ENCODE peak calls at places on chromosomes 7 and 10, in four cellular contexts. O, R, I and U are unnamed samples.

GRCh38 chr7:134718211-134718875 is 61.1 kb upstream of the CALD1 start:
- DNase-seq in O (no peak), R (no peak), I (no peak), U (no peak)

GRCh38 chr7:145156834-145157233 is 321.0 kb upstream of the TPK1 start:
- DNase-seq in O (no peak), R (no peak), I (no peak), U (no peak)

GRCh38 chr7:28165971-28166955 is 14.3 kb downstream of the JAZF1 start:
- DNase-seq in O (no peak), R (no peak), I (no peak), U (no peak)

GRCh38 chr10:137031-137430 is 1.8 kb downstream of the ZMYND11 start:
- DNase-seq in O (no peak), R (no peak), I (no peak), U (no peak)

GRCh38 chr10:72140174-72140573 is 51.8 kb upstream of the SPOCK2 start:
- DNase-seq in O (no peak), R (no peak), I (no peak), U (no peak)

GRCh38 chr10:100656479-100656878 is 88.9 kb upstream of the PAX2 start:
- DNase-seq in O (no peak), R (no peak), I (peak), U (no peak)

GRCh38 chr10:84654671-84655070 is 326.3 kb downstream of the CCSER2 start:
- DNase-seq in O (no peak), R (no peak), I (no peak), U (no peak)

GRCh38 chr7:114087674-114088539 is 169.1 kb upstream of the PPP1R3A start:
- DNase-seq in O (no peak), R (no peak), I (no peak), U (no peak)

GRCh38 chr10:47332946-47333345 is 10.7 kb downstream of the GDF2 start:
- DNase-seq in O (no peak), R (no peak), I (no peak), U (no peak)

GRCh38 chr10:5751854-5752253 is 61.4 kb downstream of the GDI2 start:
- DNase-seq in O (no peak), R (no peak), I (no peak), U (no peak)

GRCh38 chr7:139034336-139034735 is 1.5 kb downstream of the ZC3HAV1L start:
- DNase-seq in O (no peak), R (no peak), I (no peak), U (no peak)
- H3K4me3 ChIP-seq in O (no peak), R (no peak), I (no peak), U (no peak)

GRCh38 chr7:21256310-21256877 is 171.5 kb upstream of the SP4 start:
- DNase-seq in O (no peak), R (no peak), I (no peak), U (no peak)
- TF ChIP-seq CTCF in O (peak), R (peak), I (peak), U (no peak)

GRCh38 chr7:128530855-128531104 is 54.2 kb downstream of the METTL2B start:
- DNase-seq in O (no peak), R (no peak), I (no peak), U (no peak)
- TF ChIP-seq POLR2A in O (no peak), R (no peak), I (no peak), U (no peak)

GRCh38 chr10:73889014-73889413 is 14.7 kb upstream of the CAMK2G start:
- DNase-seq in O (no peak), R (no peak), I (no peak), U (peak)

GRCh38 chr10:73888514-73888913 is 14.2 kb upstream of the CAMK2G start:
- DNase-seq in O (no peak), R (no peak), I (no peak), U (no peak)

GRCh38 chr10:73886085-73886529 is 11.8 kb upstream of the CAMK2G start:
- DNase-seq in O (no peak), R (no peak), I (peak), U (peak)

GRCh38 chr10:73886625-73887024 is 12.3 kb upstream of the CAMK2G start:
- DNase-seq in O (no peak), R (no peak), I (no peak), U (no peak)

DNA sequence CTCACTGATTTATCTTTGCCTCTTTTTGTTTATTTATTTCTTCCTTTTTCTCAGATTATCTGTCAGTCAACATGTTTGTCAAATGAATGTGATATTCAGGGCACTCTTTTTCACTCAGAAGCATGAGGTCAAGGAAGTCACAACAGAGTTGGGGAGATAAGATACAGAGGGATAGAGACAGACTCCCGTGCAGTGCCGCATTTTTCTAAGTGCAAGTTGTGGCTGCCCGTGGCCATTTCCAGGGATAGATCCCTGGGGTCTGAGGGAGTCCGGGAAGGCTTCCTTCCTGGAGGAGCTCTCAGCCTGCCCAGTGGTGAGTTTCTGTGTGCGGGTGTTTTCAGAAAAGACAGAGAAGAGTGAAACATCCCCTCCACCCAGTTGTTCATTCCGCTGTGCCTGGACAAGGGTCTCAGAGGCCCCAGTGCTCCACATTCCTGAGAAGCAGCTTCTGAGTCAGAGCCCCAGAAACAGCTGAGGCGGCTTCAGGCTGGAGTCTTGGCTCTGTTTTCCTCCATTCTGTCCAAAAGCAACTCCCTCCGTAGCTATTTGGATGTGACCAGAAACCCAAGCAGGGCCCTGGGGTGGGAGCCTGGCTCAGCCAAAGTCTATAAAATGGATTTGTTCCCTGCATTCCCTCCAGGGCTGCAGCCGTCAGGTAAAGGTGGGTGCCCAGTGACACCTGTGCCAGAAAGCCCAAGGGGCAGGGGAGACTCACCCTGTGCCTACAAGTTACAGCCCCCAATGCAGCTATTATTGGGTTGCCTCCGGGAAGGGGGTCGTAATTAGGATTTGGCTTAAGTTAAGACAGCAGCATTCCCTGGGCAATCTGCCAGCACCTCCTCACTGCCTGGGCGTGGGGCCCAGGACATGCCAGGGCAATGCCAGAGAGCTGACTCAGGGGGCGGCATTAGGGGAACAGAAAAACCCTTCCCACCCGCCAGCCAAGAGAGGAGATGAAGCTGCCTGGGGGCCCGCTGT is 13.0 kb upstream of the CAMK2G start:
- DNase-seq in O (peak), R (no peak), I (no peak), U (peak)
- H3K4me3 ChIP-seq in O (no peak), R (no peak), I (no peak), U (no peak)

GRCh38 chr7:148110097-148110868 is 480.3 kb upstream of the C7orf33 start:
- DNase-seq in O (no peak), R (no peak), I (no peak), U (no peak)
- TF ChIP-seq CTCF in O (no peak), R (peak), I (no peak), U (no peak)

DNA sequence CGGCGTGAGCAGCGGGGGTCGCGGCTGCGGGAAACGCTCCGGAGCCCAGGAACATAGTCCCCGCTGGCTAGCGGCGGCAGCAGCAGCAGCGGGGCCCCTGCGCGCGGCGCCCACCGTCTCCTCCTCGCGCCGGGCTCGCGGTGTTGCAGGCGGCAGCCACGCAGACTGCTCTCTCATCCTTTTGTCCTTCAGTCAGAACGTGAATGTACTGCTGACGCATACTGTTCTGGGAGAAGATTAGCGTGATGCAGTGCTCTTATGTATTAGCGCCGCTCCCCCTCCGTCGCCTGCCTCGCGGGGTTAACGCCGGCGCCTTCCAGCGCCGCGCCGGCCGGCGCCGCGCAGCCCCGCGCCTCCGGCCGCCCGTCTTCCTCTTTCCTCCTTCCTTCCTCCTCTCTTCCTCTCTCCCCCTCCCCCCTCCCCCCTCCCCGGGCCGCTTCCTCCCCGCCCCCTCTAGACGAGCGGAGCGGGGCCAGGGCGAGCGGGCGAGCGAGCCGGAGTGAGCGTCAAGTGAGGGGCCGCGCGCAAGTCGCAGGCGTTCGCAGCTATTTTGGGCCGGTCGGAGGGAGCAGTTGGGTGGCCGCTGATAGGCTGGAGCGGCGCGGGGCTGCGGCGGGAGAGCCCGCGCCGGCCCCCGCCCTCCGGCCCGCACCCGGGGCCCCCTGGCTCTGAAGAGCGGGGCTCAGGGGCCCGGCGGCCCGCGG is 816 bp upstream of the LRRC4 start:
- DNase-seq in O (no peak), R (no peak), I (peak), U (no peak)
- TF ChIP-seq POLR2A in O (peak), R (no peak), I (no peak), U (no peak)

GRCh38 chr7:155381852-155382801 is 75.8 kb upstream of the EN2 start:
- DNase-seq in O (no peak), R (no peak), I (peak), U (no peak)
- H3K4me3 ChIP-seq in O (no peak), R (peak), I (peak), U (no peak)

DNA sequence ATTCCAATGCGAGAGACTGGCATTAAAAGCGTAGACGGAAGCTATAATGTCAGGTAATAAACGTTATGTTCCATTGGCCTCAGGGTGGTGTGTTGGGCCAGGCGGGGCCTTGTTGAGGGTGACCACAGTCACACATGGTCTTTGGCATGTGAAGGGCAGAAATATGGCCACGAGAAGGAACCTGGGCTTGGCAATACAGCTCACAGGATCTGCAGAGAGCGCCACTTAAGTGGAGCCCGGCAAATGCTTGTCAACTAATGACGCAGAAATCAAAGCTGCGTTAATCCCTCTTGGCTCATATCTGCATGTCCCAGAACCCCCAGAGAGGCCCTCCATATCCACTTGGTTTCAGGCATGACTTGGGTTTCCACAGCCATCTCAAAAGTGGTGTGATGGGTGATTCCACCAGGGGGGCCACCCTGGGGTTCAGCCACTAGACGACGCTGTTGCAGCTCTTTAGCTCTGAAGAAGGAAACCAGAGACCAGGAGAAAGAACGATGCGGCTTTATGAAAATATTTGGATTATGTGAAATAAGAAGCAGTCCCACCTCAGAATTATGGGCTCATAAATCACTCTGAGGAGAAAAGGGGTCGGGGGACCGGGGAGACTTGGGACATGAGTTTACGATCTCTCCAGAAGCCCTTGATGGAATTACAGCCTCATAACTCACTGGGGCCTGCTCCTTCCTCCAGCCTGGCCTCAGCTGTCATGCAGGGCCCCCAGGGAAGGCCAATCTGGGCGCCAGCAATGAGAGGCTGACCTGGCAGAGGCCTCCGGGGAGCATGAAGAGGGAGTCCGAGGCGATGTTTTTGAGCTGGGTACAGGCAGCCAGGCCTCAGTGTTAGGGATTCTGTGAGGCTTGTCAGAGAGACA is 462.5 kb downstream of the PLXNA4 start:
- DNase-seq in O (no peak), R (no peak), I (no peak), U (no peak)
- TF ChIP-seq CTCF in O (no peak), R (peak), I (no peak), U (no peak)

DNA sequence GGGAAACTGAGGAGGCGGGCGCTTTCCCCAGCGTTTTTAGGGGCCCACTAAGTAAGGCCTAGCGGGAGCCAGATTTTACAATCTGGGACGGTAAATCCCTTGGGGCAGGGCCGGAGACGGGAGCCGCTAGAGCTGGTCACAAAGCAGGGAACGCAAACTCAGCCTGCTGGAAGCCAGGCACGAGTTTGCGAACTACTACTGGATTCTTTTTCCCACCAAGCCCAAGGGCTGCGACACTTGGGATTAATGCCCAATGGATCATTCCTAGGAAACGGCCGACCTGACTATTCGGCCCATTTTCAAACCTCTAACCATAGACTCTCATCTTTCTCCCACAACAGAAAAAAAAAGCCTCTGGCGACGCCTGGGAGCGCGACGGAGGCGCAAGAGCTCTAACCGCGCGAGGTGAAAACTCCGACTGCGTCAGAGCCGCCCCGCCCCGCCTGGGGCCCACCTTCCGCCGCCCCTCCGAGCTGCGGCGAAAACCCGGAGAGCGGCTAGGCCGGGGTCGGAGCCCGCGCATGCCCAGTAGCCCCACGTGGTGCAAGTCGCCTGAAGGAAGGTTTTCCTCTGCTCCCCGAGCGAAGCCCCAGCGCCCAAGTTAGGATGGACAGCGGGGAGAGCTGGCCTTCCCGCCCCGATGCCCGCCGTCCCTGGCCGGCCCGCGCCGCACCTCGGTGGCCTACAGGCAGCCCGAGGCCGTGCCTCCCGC is 554 bp upstream of the SGMS1 start:
- DNase-seq in O (peak), R (peak), I (peak), U (peak)
- TF ChIP-seq POLR2A in O (peak), R (peak), I (peak), U (peak)

GRCh38 chr7:43314379-43315158 is 202.1 kb downstream of the HECW1 start:
- DNase-seq in O (no peak), R (no peak), I (no peak), U (peak)

GRCh38 chr7:43313628-43314378 is 201.4 kb downstream of the HECW1 start:
- DNase-seq in O (no peak), R (no peak), I (no peak), U (no peak)

DNA sequence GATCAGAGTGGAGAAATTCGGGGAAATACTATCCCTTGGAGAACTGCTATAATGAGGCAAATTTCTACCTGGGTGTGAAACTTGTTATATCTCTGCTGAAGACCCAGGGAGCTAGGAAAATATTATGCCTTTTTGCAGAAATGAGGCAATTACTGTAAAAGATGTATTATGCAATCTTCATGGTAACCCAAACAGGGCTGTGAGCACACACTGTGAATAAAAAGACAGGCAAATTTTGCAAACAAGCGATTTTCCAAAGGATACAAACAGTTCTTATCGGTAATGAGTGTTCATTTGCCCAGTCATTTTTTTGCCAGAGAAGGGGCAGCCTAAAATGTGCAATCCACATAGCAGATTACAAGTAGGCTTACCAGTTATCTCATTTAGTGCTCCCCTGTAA is 205.7 kb downstream of the HECW1 start:
- DNase-seq in O (no peak), R (no peak), I (no peak), U (no peak)
- H3K4me3 ChIP-seq in O (no peak), R (no peak), I (no peak), U (no peak)